ENCODE peak calls at places on chromosomes 11 and 22, in six cellular contexts. One of them, this sample, is unnamed.

GRCh38 chr11:92976681-92977080 is 7.2 kb downstream of the MTNR1B start:
- DNase-seq in ACHN: no peak
- DNase-seq in RPMI8226: no peak
- DNase-seq in astrocyte of the spinal cord: no peak
- DNase-seq in B cell: no peak
- DNase-seq in CD4-positive, alpha-beta memory T cell: no peak
- DNase-seq in this sample: no peak

GRCh38 chr11:91163619-91164451 is 941.0 kb upstream of the CHORDC1 start:
- DNase-seq in ACHN: no peak
- DNase-seq in RPMI8226: no peak
- DNase-seq in astrocyte of the spinal cord: peak; percentile 73
- DNase-seq in B cell: no peak
- DNase-seq in CD4-positive, alpha-beta memory T cell: no peak
- DNase-seq in this sample: peak; percentile 36

GRCh38 chr11:27699242-27699925 is 871 bp downstream of the BDNF start:
- DNase-seq in ACHN: peak; percentile 54
- DNase-seq in RPMI8226: no peak
- DNase-seq in astrocyte of the spinal cord: peak; percentile 40
- DNase-seq in B cell: no peak
- DNase-seq in CD4-positive, alpha-beta memory T cell: no peak
- DNase-seq in this sample: no peak

GRCh38 chr11:1854949-1855885 is 2.3 kb downstream of the LSP1 start:
- DNase-seq in ACHN: no peak
- DNase-seq in RPMI8226: no peak
- DNase-seq in astrocyte of the spinal cord: no peak
- DNase-seq in B cell: no peak
- DNase-seq in CD4-positive, alpha-beta memory T cell: no peak
- DNase-seq in this sample: no peak

GRCh38 chr11:1258401-1259075 is 35.7 kb downstream of the MUC5B start:
- DNase-seq in ACHN: no peak
- DNase-seq in RPMI8226: no peak
- DNase-seq in astrocyte of the spinal cord: no peak
- DNase-seq in B cell: no peak
- DNase-seq in CD4-positive, alpha-beta memory T cell: no peak
- DNase-seq in this sample: no peak

GRCh38 chr22:36925388-36926290 is 12.2 kb downstream of the CSF2RB start:
- DNase-seq in ACHN: no peak
- DNase-seq in RPMI8226: no peak
- DNase-seq in astrocyte of the spinal cord: no peak
- DNase-seq in B cell: no peak
- DNase-seq in CD4-positive, alpha-beta memory T cell: no peak
- DNase-seq in this sample: no peak

GRCh38 chr11:62553839-62554361 is 7.3 kb upstream of the AHNAK start:
- DNase-seq in ACHN: peak; percentile 88
- DNase-seq in RPMI8226: no peak
- DNase-seq in astrocyte of the spinal cord: peak; percentile 89
- DNase-seq in B cell: no peak
- DNase-seq in CD4-positive, alpha-beta memory T cell: no peak
- DNase-seq in this sample: no peak

GRCh38 chr11:20353829-20354434 is 9.6 kb upstream of the HTATIP2 start:
- DNase-seq in ACHN: peak; percentile 44
- DNase-seq in RPMI8226: peak; percentile 37
- DNase-seq in astrocyte of the spinal cord: peak; percentile 46
- DNase-seq in B cell: peak; percentile 41
- DNase-seq in CD4-positive, alpha-beta memory T cell: peak; percentile 20
- DNase-seq in this sample: peak; percentile 29

This sample was measured in NCI-H446 treated with DMSO at 0.1 percent for 48 hours.